ENCODE peak calls at places on chromosomes 16 and 17, in eight cellular contexts. O is gastrocnemius medialis; U is naive thymus-derived CD4-positive, alpha-beta T cell; P is fibroblast of lung; C is AG09309; X is K562; E is AG10803; F is PC-3. K is an unnamed sample.

GRCh38 chr16:84598391-84598750 is 19.5 kb downstream of the COTL1 start:
- DNase-seq in O (no peak), U (no peak), P (no peak), C (no peak), X (no peak), E (no peak), F (no peak), K (no peak)

GRCh38 chr17:27408891-27409290 is 47.4 kb upstream of the KSR1 start:
- DNase-seq in O (no peak), U (no peak), P (peak; percentile 36), C (no peak), X (no peak), E (peak; percentile 22), F (no peak), K (no peak)

GRCh38 chr17:62995377-62995885 is 29.4 kb downstream of the TANC2 start:
- DNase-seq in O (no peak), U (no peak), P (peak; percentile 37), C (no peak), X (peak; percentile 73), E (peak; percentile 33), F (peak; percentile 65), K (no peak)

GRCh38 chr17:82338858-82339633 is 5.5 kb upstream of the SECTM1 start:
- DNase-seq in O (no peak), U (no peak), P (peak; percentile 77), C (peak; percentile 40), X (peak; percentile 89), E (peak; percentile 66), F (peak; percentile 89), K (peak; percentile 29)

GRCh38 chr17:31678431-31678830 is 180.6 kb downstream of the COPRS start:
- DNase-seq in O (no peak), U (no peak), P (peak; percentile 28), C (peak; percentile 21), X (no peak), E (peak; percentile 65), F (peak; percentile 39), K (peak; percentile 59)

GRCh38 chr16:73413469-73414190 is 365.7 kb upstream of the ZFHX3 start:
- DNase-seq in O (no peak), U (no peak), P (no peak), C (no peak), X (no peak), E (no peak), F (no peak), K (no peak)

GRCh38 chr17:19973146-19973545 is 4.5 kb downstream of the AKAP10 start:
- DNase-seq in O (no peak), U (no peak), P (no peak), C (no peak), X (no peak), E (no peak), F (no peak), K (no peak)

GRCh38 chr17:68519911-68520310 is 7.7 kb downstream of the PRKAR1A start:
- DNase-seq in O (peak; percentile 82), U (no peak), P (peak; percentile 29), C (no peak), X (no peak), E (peak; percentile 39), F (no peak), K (no peak)

GRCh38 chr16:62256406-62256805 is 220.2 kb upstream of the CDH8 start:
- DNase-seq in O (no peak), U (no peak), P (peak; percentile 6), C (no peak), X (no peak), E (no peak), F (no peak), K (no peak)

GRCh38 chr17:40247926-40248495 is 28.9 kb downstream of the WIPF2 start:
- DNase-seq in O (no peak), U (no peak), P (no peak), C (no peak), X (no peak), E (no peak), F (no peak), K (no peak)

GRCh38 chr16:23967018-23967417 is 131.2 kb downstream of the PRKCB start:
- DNase-seq in O (no peak), U (no peak), P (no peak), C (no peak), X (peak; percentile 80), E (no peak), F (no peak), K (no peak)

DNA sequence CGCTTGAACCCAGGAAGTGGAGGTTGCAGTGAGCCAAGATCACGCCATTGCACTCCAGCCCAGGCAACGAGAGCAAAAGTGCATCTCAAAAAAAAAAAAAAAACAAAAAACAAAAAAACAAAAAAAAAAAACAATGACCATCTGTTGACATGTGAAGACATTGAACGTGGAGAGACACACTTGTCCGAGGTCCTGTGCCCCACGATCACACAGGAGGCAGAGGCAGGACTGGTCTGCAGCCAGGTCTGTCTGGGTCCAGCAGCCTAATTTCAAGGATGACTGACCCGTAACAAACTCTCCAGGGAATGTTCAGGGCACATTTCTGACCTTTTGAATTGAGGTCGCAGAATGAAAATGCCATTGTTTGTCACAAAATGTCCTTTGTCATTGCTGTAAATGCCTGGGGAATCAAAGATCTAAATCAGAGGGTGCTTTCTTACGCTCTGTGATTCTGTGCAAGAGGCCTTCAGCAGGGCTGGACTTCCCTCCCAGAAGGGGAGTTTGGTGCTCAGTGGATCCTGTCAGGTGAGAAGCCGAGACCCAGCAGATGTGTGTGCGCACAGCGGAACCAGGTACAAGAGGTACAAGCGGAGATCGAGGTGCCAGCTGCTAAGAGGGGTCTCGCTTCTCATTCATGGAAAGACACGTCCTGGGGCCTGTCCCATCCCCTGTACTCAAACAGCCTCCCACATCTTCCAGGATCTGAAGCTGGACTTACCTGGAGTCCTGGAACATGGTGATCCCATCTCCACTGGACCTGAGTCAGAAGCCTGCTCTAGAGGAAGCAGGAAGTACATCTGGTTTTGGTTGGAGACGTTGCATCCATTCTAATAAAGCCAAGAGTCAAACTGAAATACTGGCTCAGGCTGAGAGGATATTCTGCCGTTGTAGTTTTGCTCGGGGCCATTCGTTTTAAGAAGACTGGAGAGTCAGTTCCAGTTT is 95.8 kb downstream of the IRF8 start:
- DNase-seq in O (no peak), U (no peak), P (no peak), C (no peak), X (no peak), E (peak; percentile 5), F (no peak), K (no peak)
- H3K4me3 ChIP-seq in O (no peak overlapping the region), U (no peak overlapping the region), P (no peak overlapping the region), C (no peak overlapping the region), X (no peak overlapping the region), E (no peak overlapping the region), F (no peak overlapping the region), K (no peak overlapping the region)

DNA sequence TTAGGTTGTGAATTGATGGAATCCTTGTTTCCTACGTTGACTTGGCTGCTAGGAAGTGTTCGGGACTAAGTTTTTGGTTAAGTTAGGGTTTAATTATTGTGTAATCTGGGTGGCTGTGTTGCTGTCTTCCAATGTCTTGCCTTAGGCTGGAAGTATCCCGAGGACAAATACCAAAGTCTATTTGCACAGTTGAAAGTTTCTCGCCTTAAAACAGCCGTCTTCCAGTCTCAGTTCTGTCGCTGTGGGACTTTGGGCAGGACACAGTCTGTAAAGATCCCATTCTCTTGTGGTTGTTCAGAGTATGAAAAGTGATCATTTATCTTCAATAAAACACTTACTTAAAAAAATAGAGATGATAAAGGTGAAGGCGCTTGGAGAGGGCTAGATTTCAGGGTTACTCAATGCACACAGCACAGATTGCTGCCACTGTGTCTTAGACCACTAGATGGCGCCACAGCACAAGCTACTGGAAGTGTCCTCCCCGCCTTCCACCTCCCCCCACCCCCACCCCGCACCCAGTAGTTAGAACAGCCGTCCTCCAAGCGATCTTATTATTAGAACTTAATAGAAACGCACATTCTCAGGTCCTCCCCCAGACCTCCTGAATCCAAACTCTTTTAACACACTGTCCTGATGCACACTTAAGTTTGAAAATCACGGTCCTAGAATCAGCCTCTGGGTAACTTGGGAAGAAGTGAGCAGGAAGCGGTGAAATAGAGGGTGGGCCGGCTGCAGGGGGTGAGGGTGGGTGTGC is 45.8 kb downstream of the AKAP1 start:
- DNase-seq in O (peak; percentile 67), U (peak; percentile 75), P (peak; percentile 49), C (peak; percentile 11), X (peak; percentile 88), E (peak; percentile 70), F (peak; percentile 96), K (peak; percentile 25)
- H3K4me3 ChIP-seq in O (peak overlapping the region; percentile 25), U (no peak overlapping the region), P (peak overlapping the region; percentile 36), C (peak overlapping the region; percentile 14), X (no peak overlapping the region), E (peak overlapping the region; percentile 38), F (peak overlapping the region; percentile 42), K (peak overlapping the region; percentile 22)

GRCh38 chr17:16484445-16485169 is 7.4 kb downstream of the LRRC75A start:
- DNase-seq in O (no peak), U (no peak), P (no peak), C (no peak), X (no peak), E (no peak), F (no peak), K (no peak)
- H3K4me3 ChIP-seq in O (no peak overlapping the region), U (no peak overlapping the region), P (no peak overlapping the region), C (no peak overlapping the region), X (no peak overlapping the region), E (peak overlapping the region; percentile 27), F (no peak overlapping the region), K (no peak overlapping the region)

GRCh38 chr16:46762583-46762982 is 14.4 kb upstream of the MYLK3 start:
- DNase-seq in O (no peak), U (no peak), P (no peak), C (no peak), X (no peak), E (no peak), F (peak; percentile 44), K (no peak)

GRCh38 chr16:46757339-46758050 is 9.4 kb upstream of the MYLK3 start:
- DNase-seq in O (peak; percentile 86), U (no peak), P (no peak), C (no peak), X (peak; percentile 57), E (no peak), F (peak; percentile 4), K (no peak)

GRCh38 chr16:46763147-46763546 is 15.0 kb upstream of the MYLK3 start:
- DNase-seq in O (peak; percentile 61), U (no peak), P (peak; percentile 21), C (no peak), X (no peak), E (no peak), F (no peak), K (no peak)

GRCh38 chr16:46756772-46757171 is 8.6 kb upstream of the MYLK3 start:
- DNase-seq in O (peak; percentile 54), U (no peak), P (no peak), C (no peak), X (no peak), E (no peak), F (no peak), K (no peak)

GRCh38 chr16:46759309-46759708 is 11.2 kb upstream of the MYLK3 start:
- DNase-seq in O (no peak), U (no peak), P (no peak), C (no peak), X (no peak), E (no peak), F (no peak), K (no peak)
- H3K4me3 ChIP-seq in O (no peak overlapping the region), U (no peak overlapping the region), P (no peak overlapping the region), C (no peak overlapping the region), X (no peak overlapping the region), E (no peak overlapping the region), F (no peak overlapping the region), K (no peak overlapping the region)

K was measured in skeletal muscle cell.